ENCODE peak calls at places on chromosomes 5 and 9, in ten cellular contexts. X is pancreas; K is gastroesophageal sphincter; F is activated CD8-positive, alpha-beta T cell treated with anti-CD3 and anti-CD28 coated beads for 36 hours; Z is sciatic nerve; J is effector memory CD8-positive, alpha-beta T cell; U is left cardiac atrium; P is foreskin keratinocyte; T is T-cell; L is HCT116. Q is an unnamed sample.
A peak's percentile ranks its signal among the peaks of the same experiment; 100 is the strongest.

GRCh38 chr9:101226161-101226560 is 158.6 kb downstream of the BAAT start:
- ATAC-seq in X (no peak), K (no peak), F (no peak), Z (no peak), J (no peak), U (no peak), P (no peak), T (no peak), L (no peak), Q (no peak)

GRCh38 chr5:56833325-56833724 is 18.0 kb downstream of the MAP3K1 start:
- ATAC-seq in X (peak; percentile 35), K (no peak), F (peak; percentile 46), Z (no peak), J (no peak), U (peak; percentile 24), P (no peak), T (peak; percentile 23), L (no peak), Q (no peak)

GRCh38 chr5:62538017-62538942 is 40.3 kb upstream of the LRRC70 start:
- ATAC-seq in X (no peak), K (no peak), F (peak; percentile 64), Z (no peak), J (no peak), U (no peak), P (peak; percentile 92), T (no peak), L (no peak), Q (peak; percentile 86)

GRCh38 chr5:83401122-83401620 is 70.4 kb upstream of the VCAN start:
- ATAC-seq in X (no peak), K (no peak), F (no peak), Z (no peak), J (no peak), U (no peak), P (no peak), T (no peak), L (no peak), Q (no peak)

GRCh38 chr5:178535299-178536175 is 54.7 kb downstream of the COL23A1 start:
- ATAC-seq in X (no peak), K (peak; percentile 37), F (no peak), Z (peak; percentile 87), J (no peak), U (peak; percentile 97), P (no peak), T (no peak), L (no peak), Q (no peak)

GRCh38 chr5:160458971-160459800 is 37.5 kb downstream of the PTTG1 start:
- ATAC-seq in X (no peak), K (no peak), F (peak; percentile 88), Z (peak; percentile 71), J (no peak), U (no peak), P (no peak), T (no peak), L (no peak), Q (no peak)

GRCh38 chr5:77046416-77047073 is 16.3 kb downstream of the AGGF1 start:
- ATAC-seq in X (no peak), K (no peak), F (peak; percentile 70), Z (no peak), J (no peak), U (no peak), P (no peak), T (no peak), L (no peak), Q (no peak)

GRCh38 chr5:132467292-132467984 is 23.1 kb downstream of the IRF1 start:
- ATAC-seq in X (no peak), K (no peak), F (no peak), Z (no peak), J (no peak), U (peak; percentile 6), P (no peak), T (no peak), L (no peak), Q (peak; percentile 4)

GRCh38 chr9:136979769-136980587 is 2.7 kb downstream of the PTGDS start:
- ATAC-seq in X (no peak), K (no peak), F (no peak), Z (no peak), J (no peak), U (no peak), P (no peak), T (no peak), L (no peak), Q (no peak)

GRCh38 chr5:79878721-79879336 is 112.2 kb downstream of the MTX3 start:
- ATAC-seq in X (no peak), K (no peak), F (peak; percentile 78), Z (no peak), J (no peak), U (no peak), P (peak; percentile 53), T (no peak), L (peak; percentile 98), Q (peak; percentile 33)

GRCh38 chr9:106682420-106682819 is 180.5 kb upstream of the ZNF462 start:
- ATAC-seq in X (no peak), K (no peak), F (no peak), Z (no peak), J (no peak), U (peak; percentile 90), P (peak; percentile 85), T (no peak), L (no peak), Q (no peak)

GRCh38 chr9:135815433-135816178 is 91.7 kb downstream of the CAMSAP1 start:
- ATAC-seq in X (no peak), K (no peak), F (peak; percentile 94), Z (no peak), J (peak; percentile 60), U (no peak), P (no peak), T (no peak), L (no peak), Q (no peak)

GRCh38 chr5:131413605-131414559 is 150.0 kb downstream of the CDC42SE2 start:
- ATAC-seq in X (no peak), K (no peak), F (peak; percentile 85), Z (no peak), J (peak; percentile 57), U (no peak), P (no peak), T (peak; percentile 65), L (no peak), Q (no peak)

GRCh38 chr9:117325110-117325788 is 89.6 kb downstream of the ASTN2 start:
- ATAC-seq in X (no peak), K (no peak), F (no peak), Z (no peak), J (no peak), U (no peak), P (no peak), T (no peak), L (no peak), Q (no peak)

GRCh38 chr5:148437249-148437648 is 53.5 kb downstream of the FBXO38 start:
- ATAC-seq in X (no peak), K (no peak), F (peak; percentile 85), Z (no peak), J (no peak), U (no peak), P (no peak), T (no peak), L (no peak), Q (no peak)

GRCh38 chr5:36701085-36701691 is 94.8 kb downstream of the SLC1A3 start:
- ATAC-seq in X (no peak), K (no peak), F (no peak), Z (peak; percentile 58), J (peak; percentile 44), U (peak; percentile 67), P (no peak), T (no peak), L (no peak), Q (no peak)

GRCh38 chr9:97928968-97929604 is 6.8 kb upstream of the TRMO start:
- ATAC-seq in X (no peak), K (no peak), F (peak; percentile 54), Z (no peak), J (no peak), U (no peak), P (no peak), T (no peak), L (no peak), Q (no peak)

GRCh38 chr9:4691794-4692193 is 12.4 kb downstream of the CDC37L1 start:
- ATAC-seq in X (no peak), K (no peak), F (peak; percentile 37), Z (no peak), J (no peak), U (no peak), P (no peak), T (no peak), L (no peak), Q (no peak)

GRCh38 chr5:80238778-80239679 is 16.8 kb downstream of the SERINC5 start:
- ATAC-seq in X (peak; percentile 90), K (peak; percentile 41), F (peak; percentile 34), Z (peak; percentile 79), J (no peak), U (peak; percentile 74), P (no peak), T (no peak), L (no peak), Q (peak; percentile 26)

GRCh38 chr5:157271740-157272271 is 5.9 kb downstream of the CYFIP2 start:
- ATAC-seq in X (no peak), K (no peak), F (peak; percentile 80), Z (peak; percentile 30), J (peak; percentile 90), U (peak; percentile 39), P (no peak), T (peak; percentile 92), L (no peak), Q (peak; percentile 85)

GRCh38 chr5:124843596-124843899 is 97.1 kb upstream of the ZNF608 start:
- ATAC-seq in X (no peak), K (no peak), F (no peak), Z (no peak), J (no peak), U (no peak), P (no peak), T (no peak), L (no peak), Q (no peak)

GRCh38 chr9:127519301-127520166 is 68.2 kb downstream of the LRSAM1 start:
- ATAC-seq in X (no peak), K (no peak), F (peak; percentile 96), Z (peak; percentile 1), J (peak; percentile 93), U (peak; percentile 67), P (peak; percentile 90), T (no peak), L (no peak), Q (peak; percentile 22)